ENCODE peak calls at places on chromosomes 12 and 14, in six cellular contexts. M is globus pallidus, O is head of caudate nucleus, W is H7, V is nephron progenitor cell, P is mammary epithelial cell. A is an unnamed sample.

GRCh38 chr14:78967111-78967809 is 797.1 kb downstream of the NRXN3 start:
- DNase-seq in O (no peak), M (no peak), P (no peak), W (no peak), V (no peak), A (no peak)

GRCh38 chr12:43912851-43913250 is 77.0 kb downstream of the TMEM117 start:
- DNase-seq in M (no peak), V (no peak), O (no peak), W (no peak), P (no peak), A (no peak)

GRCh38 chr12:57148469-57149308 is 1.3 kb upstream of the LRP1-AS start:
- DNase-seq in M (no peak), P (no peak), V (no peak), W (no peak), O (no peak), A (no peak)

GRCh38 chr14:104869669-104870367 is 4.8 kb downstream of the CEP170B start:
- DNase-seq in M (no peak), O (no peak), V (no peak), P (no peak), W (peak; percentile 38), A (no peak)

GRCh38 chr12:109716092-109716479 is 2.5 kb downstream of the FAM222A start:
- DNase-seq in O (no peak), P (no peak), V (no peak), W (no peak), M (no peak), A (no peak)

GRCh38 chr14:98345186-98345585 is 926.8 kb downstream of the BCL11B start:
- DNase-seq in V (no peak), O (no peak), P (peak; percentile 46), M (no peak), W (no peak), A (peak; percentile 58)

GRCh38 chr12:68521321-68521839 is 89.3 kb upstream of the RAP1B start:
- DNase-seq in V (no peak), O (no peak), W (no peak), M (no peak), P (peak; percentile 65), A (peak; percentile 74)

GRCh38 chr12:32139064-32139421 is 32.4 kb downstream of the BICD1 start:
- DNase-seq in M (peak; percentile 48), P (no peak), W (no peak), V (no peak), O (no peak), A (no peak)

GRCh38 chr14:93156693-93157369 is 27.9 kb downstream of the MOAP1 start:
- DNase-seq in M (no peak), W (no peak), V (no peak), P (no peak), O (no peak), A (no peak)

GRCh38 chr12:66500841-66501240 is 178.0 kb downstream of the GRIP1 start:
- DNase-seq in M (no peak), P (no peak), W (no peak), V (no peak), O (no peak), A (no peak)

GRCh38 chr14:76961631-76962302 is 66.7 kb downstream of the IRF2BPL start:
- DNase-seq in W (peak; percentile 88), O (peak; percentile 74), M (peak; percentile 70), V (peak; percentile 65), P (peak; percentile 97), A (peak; percentile 92)

GRCh38 chr14:26204954-26205479 is 392.8 kb downstream of the NOVA1 start:
- DNase-seq in P (no peak), O (peak; percentile 21), M (peak; percentile 30), W (peak; percentile 62), V (peak; percentile 65), A (no peak)

GRCh38 chr14:57871487-57872080 is 5.7 kb upstream of the SLC35F4 start:
- DNase-seq in M (peak; percentile 7), P (peak; percentile 33), V (peak; percentile 35), W (peak; percentile 44), O (peak; percentile 53), A (peak; percentile 39)

GRCh38 chr12:31122481-31122880 is 48.8 kb downstream of the DDX11 start:
- DNase-seq in V (no peak), O (no peak), M (no peak), P (no peak), W (peak; percentile 28), A (no peak)

GRCh38 chr12:102427542-102427923 is 52.8 kb downstream of the IGF1 start:
- DNase-seq in W (no peak), M (no peak), O (no peak), P (no peak), V (peak; percentile 10), A (no peak)

GRCh38 chr12:67366530-67367196 is 97.5 kb downstream of the CAND1 start:
- DNase-seq in V (no peak), O (no peak), M (no peak), P (no peak), W (no peak), A (no peak)

A was measured in bronchial epithelial cell.